ENCODE peak calls at places on chromosomes 7 and 10, in seven cellular contexts. I, U, E, N, L, K and D are unnamed samples.

GRCh38 chr7:101754432-101755159 is 62.8 kb upstream of the CUX1 start:
- DNase-seq in L (no peak), K (no peak), U (peak; percentile 79), I (no peak), E (no peak), N (peak; percentile 9), D (no peak)

GRCh38 chr7:85000973-85001372 is 185.9 kb downstream of the SEMA3D start:
- DNase-seq in U (no peak), E (no peak), N (no peak), I (no peak), L (no peak), K (no peak), D (no peak)

GRCh38 chr7:143012409-143012808 is 14.5 kb downstream of the OR9A2 start:
- DNase-seq in N (no peak), L (no peak), U (no peak), I (no peak), K (no peak), E (no peak), D (no peak)

GRCh38 chr7:5692112-5692844 is 89.2 kb downstream of the RNF216 start:
- DNase-seq in N (peak; percentile 94), K (peak; percentile 18), I (no peak), U (peak; percentile 98), E (peak; percentile 96), L (no peak), D (no peak)

GRCh38 chr10:99292159-99292558 is 37.0 kb upstream of the CNNM1 start:
- DNase-seq in N (peak; percentile 72), U (peak; percentile 50), K (no peak), I (no peak), L (no peak), E (no peak), D (no peak)

GRCh38 chr7:130940907-130941306 is 206.9 kb upstream of the KLF14 start:
- DNase-seq in N (no peak), I (no peak), E (no peak), K (no peak), U (no peak), L (no peak), D (no peak)

GRCh38 chr7:158074896-158075632 is 512.6 kb downstream of the PTPRN2 start:
- DNase-seq in U (no peak), N (no peak), K (no peak), E (peak; percentile 78), I (no peak), L (no peak), D (no peak)

GRCh38 chr10:131577178-131577555 is 265.6 kb upstream of the TCERG1L start:
- DNase-seq in I (no peak), E (no peak), U (no peak), L (no peak), N (no peak), K (no peak), D (no peak)

GRCh38 chr10:110967009-110967630 is 47.7 kb downstream of the SHOC2 start:
- DNase-seq in L (no peak), E (no peak), U (no peak), I (no peak), N (no peak), K (no peak), D (no peak)